ENCODE peak calls at places on chromosomes 13 and 19, in ten cellular contexts. N is EL; Q is stimulated activated CD4-positive, alpha-beta T cell treated with anti-CD3 and anti-CD28 coated beads, Interleukin-4, amount 100 ng/mL, for 24 hours; P is CD8-positive, alpha-beta T cell; E is T-helper 22 cell; I is activated naive CD8-positive, alpha-beta T cell treated with anti-CD3 and anti-CD28 coated beads, Interleukin-2, amount 50 U/mL, for 24 hours; M is activated CD4-positive, CD25-positive, alpha-beta regulatory T cell treated with anti-CD3 and anti-CD28 coated beads, Interleukin-2, amount 50 U/mL, for 72 hours; F is NCI-H774; R is lower leg skin; K is fibroblast of pulmonary artery. X is an unnamed sample.

GRCh38 chr19:10417598-10418280 is 2.6 kb upstream of the PDE4A start:
- DNase-seq in N (no peak), Q (no peak), P (no peak), E (no peak), I (no peak), M (no peak), F (no peak), R (no peak), K (no peak), X (no peak)

GRCh38 chr19:22784051-22784450 is at the start of gene ZNF99:
- DNase-seq in N (no peak), Q (no peak), P (no peak), E (no peak), I (no peak), M (no peak), F (no peak), R (no peak), K (no peak), X (peak; percentile 18)

GRCh38 chr19:47039239-47039874 is 9.1 kb downstream of the TMEM160 start:
- DNase-seq in N (no peak), Q (no peak), P (no peak), E (no peak), I (no peak), M (no peak), F (no peak), R (no peak), K (no peak), X (no peak)

GRCh38 chr13:24110011-24110410 is 50.5 kb upstream of the SPATA13 start:
- DNase-seq in N (no peak), Q (no peak), P (no peak), E (no peak), I (no peak), M (no peak), F (no peak), R (no peak), K (no peak), X (no peak)

GRCh38 chr19:39031368-39032163 is 783 bp downstream of the FBXO27 start:
- DNase-seq in N (peak; percentile 89), Q (peak; percentile 84), P (peak; percentile 78), E (peak; percentile 74), I (peak; percentile 88), M (peak; percentile 67), F (peak; percentile 94), R (peak; percentile 97), K (peak; percentile 62), X (peak; percentile 27)

GRCh38 chr13:84126671-84127171 is 244.4 kb upstream of the SLITRK1 start:
- DNase-seq in N (peak; percentile 8), Q (no peak), P (no peak), E (no peak), I (peak; percentile 11), M (no peak), F (peak; percentile 56), R (no peak), K (no peak), X (no peak)

GRCh38 chr13:35926859-35927530 is 204.2 kb downstream of the DCLK1 start:
- DNase-seq in N (no peak), Q (no peak), P (no peak), E (no peak), I (no peak), M (no peak), F (no peak), R (peak; percentile 64), K (no peak), X (peak; percentile 47)

GRCh38 chr19:8302357-8302691 is 5.8 kb downstream of the CD320 start:
- DNase-seq in N (no peak), Q (peak; percentile 1), P (peak; percentile 34), E (no peak), I (peak; percentile 1), M (peak; percentile 21), F (no peak), R (peak; percentile 87), K (no peak), X (peak; percentile 39)

GRCh38 chr19:53771133-53771532 is 53.0 kb downstream of the NLRP12 start:
- DNase-seq in N (no peak), Q (no peak), P (no peak), E (no peak), I (no peak), M (no peak), F (no peak), R (no peak), K (no peak), X (no peak)

GRCh38 chr13:95207769-95208366 is 93.4 kb downstream of the ABCC4 start:
- DNase-seq in N (no peak), Q (no peak), P (no peak), E (no peak), I (no peak), M (no peak), F (no peak), R (peak; percentile 7), K (no peak), X (no peak)

GRCh38 chr13:94712812-94713555 is 639 bp upstream of the SOX21 start:
- DNase-seq in N (peak; percentile 40), Q (no peak), P (no peak), E (no peak), I (no peak), M (no peak), F (peak; percentile 56), R (no peak), K (peak; percentile 65), X (no peak)

GRCh38 chr19:35357867-35358573 is at the start of gene FFAR3:
- DNase-seq in N (peak; percentile 14), Q (no peak), P (no peak), E (no peak), I (no peak), M (no peak), F (no peak), R (peak; percentile 67), K (peak; percentile 78), X (peak; percentile 17)

GRCh38 chr13:91468301-91468700 is 69.9 kb downstream of the GPC5 start:
- DNase-seq in N (peak; percentile 4), Q (no peak), P (no peak), E (no peak), I (no peak), M (no peak), F (no peak), R (no peak), K (peak; percentile 1), X (no peak)

GRCh38 chr19:43699506-43700367 is 16.1 kb upstream of the IRGC start:
- DNase-seq in N (peak; percentile 54), Q (no peak), P (no peak), E (no peak), I (peak; percentile 20), M (no peak), F (no peak), R (peak; percentile 86), K (peak; percentile 40), X (no peak)

GRCh38 chr13:36357692-36358091 is 11.5 kb upstream of the SPART start:
- DNase-seq in N (no peak), Q (no peak), P (no peak), E (no peak), I (no peak), M (no peak), F (no peak), R (no peak), K (peak; percentile 21), X (peak; percentile 30)

GRCh38 chr13:23674795-23675640 is 104.8 kb downstream of the TNFRSF19 start:
- DNase-seq in N (peak; percentile 77), Q (no peak), P (no peak), E (no peak), I (no peak), M (no peak), F (no peak), R (no peak), K (peak; percentile 83), X (no peak)

GRCh38 chr19:34235425-34235940 is 18.9 kb upstream of the GARRE1 start:
- DNase-seq in N (no peak), Q (no peak), P (no peak), E (no peak), I (no peak), M (no peak), F (no peak), R (no peak), K (no peak), X (no peak)

GRCh38 chr13:21671793-21672680 is 1.2 kb downstream of the FGF9 start:
- DNase-seq in N (no peak), Q (no peak), P (no peak), E (no peak), I (no peak), M (no peak), F (no peak), R (no peak), K (no peak), X (no peak)

GRCh38 chr19:12841094-12841493 is 2.8 kb downstream of the MAST1 start:
- DNase-seq in N (peak; percentile 19), Q (no peak), P (no peak), E (no peak), I (no peak), M (no peak), F (no peak), R (no peak), K (peak; percentile 49), X (no peak)

GRCh38 chr13:41944229-41944628 is 16.7 kb downstream of the VWA8 start:
- DNase-seq in N (no peak), Q (no peak), P (no peak), E (no peak), I (no peak), M (no peak), F (no peak), R (no peak), K (peak; percentile 18), X (no peak)

GRCh38 chr13:113935523-113935922 is 38.4 kb downstream of the C13orf46 start:
- DNase-seq in N (no peak), Q (no peak), P (no peak), E (no peak), I (no peak), M (no peak), F (peak; percentile 38), R (peak; percentile 66), K (no peak), X (no peak)

GRCh38 chr13:91133941-91134772 is 213.3 kb upstream of the MIR17HG start:
- DNase-seq in N (peak; percentile 44), Q (peak; percentile 46), P (no peak), E (no peak), I (peak; percentile 22), M (no peak), F (peak; percentile 2), R (no peak), K (peak; percentile 79), X (no peak)

GRCh38 chr13:29513002-29513980 is 82.2 kb downstream of the SLC7A1 start:
- DNase-seq in N (peak; percentile 39), Q (no peak), P (no peak), E (no peak), I (no peak), M (no peak), F (no peak), R (no peak), K (no peak), X (no peak)

GRCh38 chr13:75417647-75418046 is 64.3 kb downstream of the TBC1D4 start:
- DNase-seq in N (no peak), Q (no peak), P (no peak), E (no peak), I (no peak), M (no peak), F (no peak), R (no peak), K (no peak), X (no peak)

GRCh38 chr13:40060318-40061007 is 405.0 kb downstream of the COG6 start:
- DNase-seq in N (peak; percentile 61), Q (peak; percentile 69), P (no peak), E (no peak), I (peak; percentile 50), M (no peak), F (no peak), R (peak; percentile 94), K (peak; percentile 72), X (peak; percentile 41)

GRCh38 chr13:62014299-62014698 is 598.6 kb upstream of the PCDH20 start:
- DNase-seq in N (no peak), Q (no peak), P (no peak), E (no peak), I (no peak), M (no peak), F (no peak), R (no peak), K (peak; percentile 23), X (no peak)

GRCh38 chr19:5624154-5624663 is 1.3 kb downstream of the SAFB start:
- DNase-seq in N (peak; percentile 46), Q (peak; percentile 25), P (no peak), E (no peak), I (peak; percentile 27), M (no peak), F (no peak), R (peak; percentile 90), K (peak; percentile 48), X (peak; percentile 47)

GRCh38 chr13:44417446-44417845 is 43.8 kb downstream of the SERP2 start:
- DNase-seq in N (no peak), Q (no peak), P (no peak), E (no peak), I (no peak), M (no peak), F (no peak), R (peak; percentile 54), K (no peak), X (no peak)

X was measured in gastrocnemius medialis.